ENCODE peak calls at places on chromosomes 12 and 14, in ten cellular contexts. C is OCI-LY7; S is NCI-H1417 treated with DMSO at 0.1 percent for 48 hours; J is brain pericyte; G is GM23338; U is endothelial cell; T is NCI-H1436; O is RWPE1; W is stimulated activated CD4-positive, alpha-beta T cell treated with anti-CD3 and anti-CD28 coated beads, TNF-alpha, amount 100 ng/mL, for 48 hours; B is mesothelial cell of epicardium. Y is an unnamed sample.

GRCh38 chr14:28375295-28375694 is 391.3 kb upstream of the FOXG1 start:
- DNase-seq in C (no peak), G (peak), B (no peak), W (no peak), U (peak), T (peak), O (no peak), S (no peak), J (no peak), Y (peak)

GRCh38 chr12:121391619-121392324 is 8.1 kb upstream of the RNF34 start:
- DNase-seq in B (no peak), J (no peak), O (peak), C (no peak), W (no peak), U (no peak), G (no peak), T (no peak), S (no peak), Y (no peak)

GRCh38 chr12:123580772-123581171 is 3.6 kb upstream of the TMED2 start:
- DNase-seq in C (no peak), O (no peak), B (no peak), S (no peak), G (no peak), W (no peak), T (no peak), J (no peak), U (no peak), Y (no peak)

GRCh38 chr14:90756755-90757345 is 59.4 kb downstream of the TTC7B start:
- DNase-seq in G (peak), W (no peak), J (no peak), U (no peak), C (peak), T (no peak), B (no peak), S (no peak), O (no peak), Y (no peak)

GRCh38 chr12:116535241-116535640 is 23.9 kb upstream of the MAP1LC3B2 start:
- DNase-seq in S (no peak), O (no peak), T (no peak), J (no peak), B (no peak), U (no peak), G (no peak), C (no peak), W (no peak), Y (no peak)

GRCh38 chr14:36313898-36314297 is 6.5 kb downstream of the MBIP start:
- DNase-seq in C (no peak), G (peak), U (no peak), B (no peak), J (no peak), T (no peak), W (no peak), S (no peak), O (no peak), Y (peak)

GRCh38 chr14:99143793-99144192 is 128.2 kb downstream of the BCL11B start:
- DNase-seq in J (no peak), C (no peak), O (no peak), U (no peak), B (no peak), T (no peak), W (no peak), S (no peak), G (peak), Y (no peak)

GRCh38 chr14:103638594-103638993 is 9.6 kb downstream of the KLC1 start:
- DNase-seq in O (no peak), C (no peak), U (no peak), B (no peak), G (no peak), W (no peak), J (no peak), T (no peak), S (no peak), Y (no peak)

GRCh38 chr12:93502802-93503623 is 35.7 kb downstream of the MRPL42 start:
- DNase-seq in J (no peak), S (no peak), C (peak), U (peak), G (peak), W (peak), T (peak), O (peak), B (no peak), Y (peak)

GRCh38 chr12:31369712-31370521 is 44.0 kb upstream of the SINHCAF start:
- DNase-seq in S (no peak), C (no peak), W (no peak), U (peak), B (no peak), T (no peak), J (no peak), G (peak), O (no peak), Y (no peak)

GRCh38 chr14:39264558-39264957 is 30.8 kb downstream of the MIA2 start:
- DNase-seq in G (no peak), C (no peak), O (no peak), J (no peak), U (no peak), S (no peak), T (no peak), W (no peak), B (no peak), Y (no peak)

Y was measured in SK-MEL-5.